ENCODE peak calls at places on chromosome 13, in ten cellular contexts. N, D, B, G, I, S, V, F, Y and T are unnamed samples.
A peak's percentile ranks its signal among the peaks of the same experiment; 100 is the strongest.

GRCh38 chr13:39946769-39947168 is 291.3 kb downstream of the COG6 start:
- DNase-seq in N (no peak), D (no peak), B (no peak), G (no peak), I (no peak), S (no peak), V (no peak), F (no peak), Y (no peak), T (no peak)

GRCh38 chr13:30241537-30241936 is 65.8 kb downstream of the KATNAL1 start:
- DNase-seq in N (no peak), D (no peak), B (no peak), G (no peak), I (no peak), S (no peak), V (no peak), F (peak; percentile 25), Y (peak; percentile 56), T (no peak)

GRCh38 chr13:27678306-27679040 is 56.8 kb downstream of the POLR1D start:
- DNase-seq in N (no peak), D (no peak), B (no peak), G (no peak), I (no peak), S (no peak), V (peak; percentile 48), F (no peak), Y (no peak), T (no peak)

GRCh38 chr13:36126496-36126895 is 4.7 kb downstream of the DCLK1 start:
- DNase-seq in N (no peak), D (no peak), B (no peak), G (no peak), I (no peak), S (no peak), V (no peak), F (no peak), Y (no peak), T (no peak)

GRCh38 chr13:84896128-84896527 is 903.1 kb downstream of the SLITRK6 start:
- DNase-seq in N (peak; percentile 26), D (no peak), B (no peak), G (peak; percentile 19), I (peak; percentile 52), S (no peak), V (peak; percentile 61), F (peak; percentile 25), Y (peak; percentile 1), T (no peak)

GRCh38 chr13:52405767-52406494 is at the start of gene THSD1:
- DNase-seq in N (peak; percentile 51), D (peak; percentile 59), B (peak; percentile 84), G (peak; percentile 13), I (no peak), S (peak; percentile 51), V (peak; percentile 41), F (no peak), Y (no peak), T (peak; percentile 88)

GRCh38 chr13:112007191-112007590 is 59.8 kb upstream of the SOX1 start:
- DNase-seq in N (no peak), D (no peak), B (no peak), G (no peak), I (no peak), S (no peak), V (no peak), F (no peak), Y (no peak), T (no peak)

GRCh38 chr13:94162289-94162688 is 317.2 kb downstream of the DCT start:
- DNase-seq in N (no peak), D (no peak), B (no peak), G (no peak), I (no peak), S (no peak), V (no peak), F (no peak), Y (no peak), T (no peak)

GRCh38 chr13:74770361-74770760 is 636.2 kb upstream of the KLF12 start:
- DNase-seq in N (no peak), D (no peak), B (no peak), G (no peak), I (no peak), S (no peak), V (peak; percentile 94), F (no peak), Y (no peak), T (no peak)

GRCh38 chr13:46160474-46161066 is 21.4 kb downstream of the LCP1 start:
- DNase-seq in N (no peak), D (no peak), B (no peak), G (peak; percentile 35), I (peak; percentile 58), S (no peak), V (peak; percentile 54), F (no peak), Y (no peak), T (no peak)

GRCh38 chr13:74243637-74244526 is 109.7 kb upstream of the KLF12 start:
- DNase-seq in N (no peak), D (no peak), B (no peak), G (no peak), I (no peak), S (no peak), V (peak; percentile 76), F (no peak), Y (no peak), T (no peak)

GRCh38 chr13:39452412-39452811 is 150.6 kb downstream of the LHFPL6 start:
- DNase-seq in N (no peak), D (no peak), B (no peak), G (no peak), I (no peak), S (no peak), V (no peak), F (no peak), Y (no peak), T (no peak)

GRCh38 chr13:29496241-29496712 is 99.2 kb downstream of the SLC7A1 start:
- DNase-seq in N (no peak), D (peak; percentile 48), B (no peak), G (peak; percentile 94), I (no peak), S (no peak), V (no peak), F (peak; percentile 45), Y (no peak), T (peak; percentile 82)

GRCh38 chr13:95155093-95155492 is 146.2 kb downstream of the ABCC4 start:
- DNase-seq in N (no peak), D (no peak), B (no peak), G (no peak), I (no peak), S (no peak), V (no peak), F (no peak), Y (no peak), T (no peak)

GRCh38 chr13:79448413-79448812 is 32.5 kb upstream of the NDFIP2 start:
- DNase-seq in N (no peak), D (no peak), B (no peak), G (no peak), I (no peak), S (no peak), V (peak; percentile 20), F (no peak), Y (no peak), T (no peak)

GRCh38 chr13:61187471-61187870 is 228.2 kb downstream of the PCDH20 start:
- DNase-seq in N (no peak), D (no peak), B (no peak), G (no peak), I (no peak), S (no peak), V (no peak), F (no peak), Y (no peak), T (no peak)

DNA sequence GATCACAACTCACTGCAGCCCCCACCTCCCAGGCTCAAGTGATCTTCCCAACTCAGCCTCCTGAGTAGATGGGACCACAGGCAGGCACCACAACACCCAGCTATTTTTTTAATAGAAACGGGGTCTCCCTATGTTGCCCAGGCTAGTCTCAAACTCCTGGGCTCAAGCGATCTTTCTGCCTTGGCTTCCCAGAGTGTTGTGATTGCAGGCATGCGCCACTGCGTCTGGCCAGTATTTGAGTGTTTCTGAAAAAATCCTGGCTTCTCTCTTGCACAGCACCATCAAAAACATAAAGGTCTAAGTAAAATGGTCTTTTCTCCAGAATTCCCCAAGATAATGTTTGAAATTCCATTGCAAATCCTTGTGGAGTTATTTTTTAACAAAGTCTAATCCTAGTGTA is 47.8 kb downstream of the ELF1 start:
- DNase-seq in N (no peak), D (no peak), B (no peak), G (no peak), I (no peak), S (no peak), V (no peak), F (no peak), Y (no peak), T (no peak)
- H3K4me1 ChIP-seq in N (peaks cover 16% of the 10 kb centered on the region), D (no peaks in the 10 kb centered on the region), B (peaks cover 42% of the 10 kb centered on the region), G (peaks cover 90% of the 10 kb centered on the region), I (peaks cover 80% of the 10 kb centered on the region), S (peaks cover 98% of the 10 kb centered on the region), V (peaks cover 3% of the 10 kb centered on the region), F (peaks cover 12% of the 10 kb centered on the region), Y (peaks cover 54% of the 10 kb centered on the region), T (peaks cover 100% of the 10 kb centered on the region)

GRCh38 chr13:98796798-98797197 is 44.3 kb upstream of the SLC15A1 start:
- DNase-seq in N (no peak), D (no peak), B (no peak), G (no peak), I (no peak), S (no peak), V (no peak), F (no peak), Y (no peak), T (no peak)
- H3K36me3 ChIP-seq in N (no peaks in the 10 kb centered on the region), D (no peaks in the 10 kb centered on the region), B (no peaks in the 10 kb centered on the region), G (peaks cover 4% of the 10 kb centered on the region), I (no peaks in the 10 kb centered on the region), S (no peaks in the 10 kb centered on the region), V (no peaks in the 10 kb centered on the region), F (no peaks in the 10 kb centered on the region), Y (no peaks in the 10 kb centered on the region), T (peaks cover 26% of the 10 kb centered on the region)

GRCh38 chr13:32427852-32428580 is at the start of gene N4BP2L1:
- DNase-seq in N (peak; percentile 73), D (peak; percentile 81), B (peak; percentile 97), G (peak; percentile 91), I (peak; percentile 96), S (peak; percentile 63), V (no peak), F (peak; percentile 82), Y (peak; percentile 87), T (peak; percentile 94)
- TF ChIP-seq POLR2A in N (peak; percentile 82), D (peak; percentile 86), B (peak; percentile 98), G (peak; percentile 95), I (peak; percentile 74), S (peak; percentile 89), V (no peak), F (peak; percentile 41), Y (peak; percentile 91), T (peak; percentile 84)

DNA sequence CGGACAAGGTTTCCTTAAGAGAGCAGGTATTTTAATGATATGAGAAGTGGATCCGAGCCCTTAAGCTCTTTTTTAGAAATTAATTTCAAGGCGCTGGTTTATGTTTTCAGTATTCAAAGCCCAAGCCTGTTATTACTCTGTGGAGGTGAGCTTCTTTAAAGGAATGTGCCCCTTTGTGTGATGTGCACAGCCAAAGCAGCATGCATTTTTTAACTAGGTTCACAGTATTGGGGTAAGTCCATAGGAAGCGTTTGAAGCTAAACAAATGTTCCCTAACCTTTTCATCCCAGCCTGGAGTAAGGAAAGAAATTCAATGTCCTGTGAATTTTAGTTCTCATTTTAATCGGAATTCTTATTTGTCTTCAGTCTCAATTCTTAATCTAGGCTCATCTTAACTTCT is 217.5 kb downstream of the KCTD12 start:
- DNase-seq in N (no peak), D (no peak), B (no peak), G (no peak), I (no peak), S (no peak), V (no peak), F (no peak), Y (no peak), T (no peak)
- H3K4me1 ChIP-seq in N (no peaks in the 10 kb centered on the region), D (no peaks in the 10 kb centered on the region), B (no peaks in the 10 kb centered on the region), G (no peaks in the 10 kb centered on the region), I (no peaks in the 10 kb centered on the region), S (peaks cover 13% of the 10 kb centered on the region), V (no peaks in the 10 kb centered on the region), F (peaks cover 19% of the 10 kb centered on the region), Y (no peaks in the 10 kb centered on the region), T (no peaks in the 10 kb centered on the region)